ENCODE peak calls at places on chromosomes 5 and 9, in ten cellular contexts. Z is heart left ventricle, W is fibroblast of the aortic adventitia, D is endothelial cell, J is H1, Y is psoas muscle, G is brain microvascular endothelial cell, R is SK-N-SH, B is cardiac fibroblast, V is bronchial epithelial cell. P is an unnamed sample.

GRCh38 chr9:136059851-136060670 is 35.0 kb downstream of the NACC2 start:
- DNase-seq in D (no peak), R (peak; percentile 76), Z (peak; percentile 57), J (no peak), G (no peak), Y (peak; percentile 53), V (no peak), W (peak; percentile 17), B (peak; percentile 6), P (no peak)

GRCh38 chr5:167128581-167128980 is 1162.9 kb upstream of the WWC1 start:
- DNase-seq in W (no peak), D (no peak), Y (no peak), J (no peak), B (no peak), G (no peak), R (no peak), Z (no peak), V (peak; percentile 2), P (no peak)

GRCh38 chr5:10502578-10502977 is 60.9 kb downstream of the ROPN1L start:
- DNase-seq in Y (no peak), V (no peak), D (no peak), G (no peak), B (no peak), J (no peak), W (no peak), R (no peak), Z (no peak), P (no peak)

GRCh38 chr9:129888085-129888808 is 53.0 kb downstream of the USP20 start:
- DNase-seq in W (no peak), G (no peak), R (no peak), D (no peak), J (no peak), V (no peak), B (no peak), Y (peak; percentile 65), Z (peak; percentile 86), P (no peak)

GRCh38 chr9:38019731-38020130 is 49.3 kb downstream of the SHB start:
- DNase-seq in Y (no peak), G (no peak), W (peak; percentile 52), Z (no peak), V (no peak), R (no peak), J (no peak), B (peak; percentile 16), D (no peak), P (no peak)

GRCh38 chr5:122154910-122155309 is 25.6 kb downstream of the ZNF474 start:
- DNase-seq in G (peak; percentile 91), Y (peak; percentile 64), V (no peak), D (no peak), W (peak; percentile 79), J (no peak), B (peak; percentile 93), R (no peak), Z (no peak), P (no peak)

GRCh38 chr5:142972064-142972463 is 201.9 kb downstream of the ARHGAP26 start:
- DNase-seq in W (no peak), R (no peak), Y (no peak), D (no peak), B (no peak), G (no peak), Z (no peak), V (no peak), J (no peak), P (no peak)

GRCh38 chr5:59503223-59503622 is 390.3 kb downstream of the PDE4D start:
- DNase-seq in D (no peak), G (no peak), R (peak; percentile 12), Y (no peak), B (no peak), J (no peak), W (no peak), V (no peak), Z (no peak), P (no peak)

GRCh38 chr5:127849891-127850290 is 146.7 kb downstream of the CCDC192 start:
- DNase-seq in R (no peak), V (no peak), G (no peak), Z (no peak), J (no peak), B (no peak), D (no peak), Y (no peak), W (no peak), P (no peak)

GRCh38 chr9:123102380-123103113 is 69.1 kb downstream of the GPR21 start:
- DNase-seq in V (peak; percentile 62), B (peak; percentile 18), Z (no peak), Y (no peak), G (peak; percentile 12), D (no peak), R (no peak), W (no peak), J (no peak), P (no peak)

DNA sequence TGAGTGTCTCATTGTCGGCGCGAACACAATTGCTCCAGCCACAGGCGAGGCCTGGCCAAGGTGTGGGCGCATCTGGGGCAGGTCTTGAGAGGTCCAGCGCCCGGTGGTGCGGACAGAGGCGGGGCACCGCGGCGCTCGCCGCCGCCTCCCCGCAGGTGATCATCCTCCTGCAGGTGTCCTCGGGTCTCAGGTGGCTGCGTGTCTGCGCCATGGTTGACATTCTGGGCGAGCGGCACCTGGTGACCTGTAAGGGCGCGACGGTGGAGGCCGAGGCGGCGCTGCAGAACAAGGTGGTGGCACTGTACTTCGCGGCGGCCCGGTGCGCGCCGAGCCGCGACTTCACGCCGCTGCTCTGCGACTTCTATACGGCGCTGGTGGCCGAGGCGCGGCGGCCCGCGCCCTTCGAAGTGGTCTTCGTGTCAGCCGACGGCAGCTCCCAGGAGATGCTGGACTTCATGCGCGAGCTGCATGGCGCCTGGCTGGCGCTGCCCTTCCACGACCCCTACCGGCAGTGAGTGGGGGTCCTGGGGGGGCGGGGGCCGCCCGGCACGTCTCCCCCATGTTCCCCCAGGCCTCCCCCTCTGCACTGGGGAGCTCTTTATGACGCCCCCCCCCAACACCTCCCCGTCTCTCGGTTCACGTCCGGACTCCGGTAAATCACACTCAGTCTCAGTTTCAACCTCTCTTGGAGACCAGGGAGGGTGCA is 401 bp downstream of the NXNL2 start:
- DNase-seq in D (peak; percentile 29), B (no peak), W (no peak), R (peak; percentile 61), G (no peak), J (no peak), Z (peak; percentile 66), Y (no peak), V (no peak), P (no peak)
- TF ChIP-seq CTCF in D (no peak), B (no peak), W (peak; percentile 1), R (peak; percentile 40), G (no peak), J (no peak), Z (no peak), Y (no peak), V (peak; percentile 1), P (no peak)

GRCh38 chr5:43110606-43111170 is 10.0 kb upstream of the ZNF131 start:
- DNase-seq in R (peak; percentile 32), B (no peak), Y (no peak), Z (no peak), G (no peak), D (peak; percentile 18), W (no peak), J (peak; percentile 55), V (peak; percentile 5), P (no peak)
- TF ChIP-seq CTCF in R (peak; percentile 30), B (peak; percentile 42), Y (no peak), Z (peak; percentile 9), G (peak; percentile 70), D (peak; percentile 52), W (peak; percentile 39), J (peak; percentile 65), V (peak; percentile 41), P (no peak)

GRCh38 chr9:107487521-107488399 is 1.8 kb downstream of the KLF4 start:
- DNase-seq in R (peak; percentile 64), G (no peak), B (peak; percentile 49), Z (peak; percentile 85), D (peak; percentile 78), Y (peak; percentile 72), V (no peak), J (peak; percentile 84), W (peak; percentile 75), P (no peak)
- TF ChIP-seq CTCF in R (peak; percentile 50), G (peak; percentile 74), B (peak; percentile 41), Z (peak; percentile 71), D (peak; percentile 83), Y (peak; percentile 27), V (peak; percentile 82), J (peak; percentile 87), W (peak; percentile 71), P (peak; percentile 57)

GRCh38 chr5:155616779-155617392 is 603.3 kb downstream of the KIF4B start:
- DNase-seq in G (no peak), V (no peak), J (peak; percentile 90), Y (peak; percentile 54), B (peak; percentile 0), R (peak; percentile 65), W (no peak), Z (peak; percentile 65), D (peak; percentile 80), P (no peak)
- TF ChIP-seq CTCF in G (peak; percentile 25), V (peak; percentile 26), J (peak; percentile 87), Y (peak; percentile 76), B (peak; percentile 25), R (peak; percentile 57), W (no peak), Z (peak; percentile 62), D (peak; percentile 92), P (peak; percentile 70)